ENCODE peak calls at places on chromosomes 5 and 9, in five cellular contexts. K, L, V, F and T are unnamed samples.

GRCh38 chr5:151092750-151093149 is 11.9 kb upstream of the TNIP1 start:
- DNase-seq in K (no peak), L (no peak), V (no peak), F (no peak), T (peak)

GRCh38 chr9:77451507-77451906 is 196.6 kb downstream of the GNA14 start:
- DNase-seq in K (no peak), L (no peak), V (no peak), F (no peak), T (no peak)

GRCh38 chr5:158884827-158885512 is 214.7 kb downstream of the EBF1 start:
- DNase-seq in K (no peak), L (no peak), V (no peak), F (no peak), T (no peak)

GRCh38 chr9:118463419-118463818 is 759.2 kb downstream of the TLR4 start:
- DNase-seq in K (no peak), L (no peak), V (no peak), F (no peak), T (no peak)

GRCh38 chr5:141958113-141958512 is at the start of gene PCDH12:
- DNase-seq in K (peak), L (no peak), V (peak), F (peak), T (no peak)

GRCh38 chr9:27566118-27566517 is 7.2 kb downstream of the C9orf72 start:
- DNase-seq in K (no peak), L (no peak), V (no peak), F (no peak), T (no peak)

GRCh38 chr5:172503925-172504730 is 49.8 kb upstream of the SH3PXD2B start:
- DNase-seq in K (peak), L (peak), V (no peak), F (peak), T (no peak)

GRCh38 chr5:36222620-36223019 is 19.1 kb downstream of the NADK2 start:
- DNase-seq in K (no peak), L (no peak), V (no peak), F (no peak), T (no peak)

GRCh38 chr5:139660105-139660915 is 12.2 kb downstream of the CXXC5 start:
- DNase-seq in K (no peak), L (no peak), V (no peak), F (peak), T (no peak)

GRCh38 chr9:105046907-105047651 is 119.1 kb upstream of the ABCA1 start:
- DNase-seq in K (no peak), L (no peak), V (no peak), F (no peak), T (no peak)

GRCh38 chr5:79236970-79237734 is 1.2 kb downstream of the JMY start:
- DNase-seq in K (peak), L (peak), V (peak), F (peak), T (no peak)

GRCh38 chr5:125874717-125875116 is 548.5 kb upstream of the GRAMD2B start:
- DNase-seq in K (no peak), L (no peak), V (no peak), F (no peak), T (no peak)

GRCh38 chr5:151310932-151311331 is 7.4 kb upstream of the SLC36A3 start:
- DNase-seq in K (no peak), L (no peak), V (no peak), F (no peak), T (no peak)

GRCh38 chr5:147075187-147075586 is 159.6 kb upstream of the STK32A start:
- DNase-seq in K (no peak), L (no peak), V (no peak), F (no peak), T (no peak)

GRCh38 chr5:775960-776861 is 8.3 kb downstream of the ZDHHC11B start:
- DNase-seq in K (peak), L (peak), V (no peak), F (peak), T (no peak)

GRCh38 chr9:34374905-34375552 is 1.7 kb downstream of the MYORG start:
- DNase-seq in K (peak), L (peak), V (no peak), F (no peak), T (no peak)

GRCh38 chr5:109532773-109533364 is 123.1 kb upstream of the PJA2 start:
- DNase-seq in K (no peak), L (no peak), V (no peak), F (no peak), T (no peak)